ENCODE peak calls at places on chromosomes 16 and 17, in eight cellular contexts. One of them, this sample, is unnamed.

GRCh38 chr17:75738218-75738802 is 17.1 kb downstream of the ITGB4 start:
- DNase-seq in H54: no peak
- DNase-seq in activated T-helper 9 cell treated with anti-CD3 and anti-CD28 coated beads, Interleukin-2, amount 50 U/mL, for 16 hours: no peak
- DNase-seq in fibroblast of the aortic adventitia: no peak
- DNase-seq in aorta: no peak
- DNase-seq in RWPE1: no peak
- DNase-seq in stimulated activated CD4-positive, alpha-beta T cell treated with anti-CD3 and anti-CD28 coated beads, Interleukin-4, amount 100 ng/mL, for 1 hour: no peak
- DNase-seq in nucleus accumbens: peak; percentile 53
- DNase-seq in this sample: no peak

GRCh38 chr17:8250101-8250500 is 1.0 kb downstream of the PFAS start:
- DNase-seq in H54: no peak
- DNase-seq in activated T-helper 9 cell treated with anti-CD3 and anti-CD28 coated beads, Interleukin-2, amount 50 U/mL, for 16 hours: no peak
- DNase-seq in fibroblast of the aortic adventitia: no peak
- DNase-seq in aorta: no peak
- DNase-seq in RWPE1: no peak
- DNase-seq in stimulated activated CD4-positive, alpha-beta T cell treated with anti-CD3 and anti-CD28 coated beads, Interleukin-4, amount 100 ng/mL, for 1 hour: no peak
- DNase-seq in nucleus accumbens: no peak
- DNase-seq in this sample: no peak

GRCh38 chr17:17876959-17877547 is 40.3 kb upstream of the SREBF1 start:
- DNase-seq in H54: no peak
- DNase-seq in activated T-helper 9 cell treated with anti-CD3 and anti-CD28 coated beads, Interleukin-2, amount 50 U/mL, for 16 hours: no peak
- DNase-seq in fibroblast of the aortic adventitia: peak; percentile 79
- DNase-seq in aorta: peak; percentile 78
- DNase-seq in RWPE1: no peak
- DNase-seq in stimulated activated CD4-positive, alpha-beta T cell treated with anti-CD3 and anti-CD28 coated beads, Interleukin-4, amount 100 ng/mL, for 1 hour: no peak
- DNase-seq in nucleus accumbens: no peak
- DNase-seq in this sample: no peak

GRCh38 chr16:1430759-1431496 is at the start of gene PERCC1:
- DNase-seq in H54: no peak
- DNase-seq in activated T-helper 9 cell treated with anti-CD3 and anti-CD28 coated beads, Interleukin-2, amount 50 U/mL, for 16 hours: no peak
- DNase-seq in fibroblast of the aortic adventitia: no peak
- DNase-seq in aorta: no peak
- DNase-seq in RWPE1: no peak
- DNase-seq in stimulated activated CD4-positive, alpha-beta T cell treated with anti-CD3 and anti-CD28 coated beads, Interleukin-4, amount 100 ng/mL, for 1 hour: no peak
- DNase-seq in nucleus accumbens: no peak
- DNase-seq in this sample: no peak

GRCh38 chr16:11446566-11447119 is 101.4 kb downstream of the RMI2 start:
- DNase-seq in H54: no peak
- DNase-seq in activated T-helper 9 cell treated with anti-CD3 and anti-CD28 coated beads, Interleukin-2, amount 50 U/mL, for 16 hours: no peak
- DNase-seq in fibroblast of the aortic adventitia: no peak
- DNase-seq in aorta: no peak
- DNase-seq in RWPE1: no peak
- DNase-seq in stimulated activated CD4-positive, alpha-beta T cell treated with anti-CD3 and anti-CD28 coated beads, Interleukin-4, amount 100 ng/mL, for 1 hour: no peak
- DNase-seq in nucleus accumbens: no peak
- DNase-seq in this sample: no peak

GRCh38 chr16:11224096-11224893 is 31.7 kb downstream of the SOCS1 start:
- DNase-seq in H54: no peak
- DNase-seq in activated T-helper 9 cell treated with anti-CD3 and anti-CD28 coated beads, Interleukin-2, amount 50 U/mL, for 16 hours: peak; percentile 29
- DNase-seq in fibroblast of the aortic adventitia: no peak
- DNase-seq in aorta: peak; percentile 82
- DNase-seq in RWPE1: no peak
- DNase-seq in stimulated activated CD4-positive, alpha-beta T cell treated with anti-CD3 and anti-CD28 coated beads, Interleukin-4, amount 100 ng/mL, for 1 hour: peak; percentile 56
- DNase-seq in nucleus accumbens: no peak
- DNase-seq in this sample: peak; percentile 87

GRCh38 chr17:1709971-1710806 is at the start of gene TLCD2:
- DNase-seq in H54: peak; percentile 78
- DNase-seq in activated T-helper 9 cell treated with anti-CD3 and anti-CD28 coated beads, Interleukin-2, amount 50 U/mL, for 16 hours: no peak
- DNase-seq in fibroblast of the aortic adventitia: peak; percentile 67
- DNase-seq in aorta: peak; percentile 93
- DNase-seq in RWPE1: peak; percentile 77
- DNase-seq in stimulated activated CD4-positive, alpha-beta T cell treated with anti-CD3 and anti-CD28 coated beads, Interleukin-4, amount 100 ng/mL, for 1 hour: no peak
- DNase-seq in nucleus accumbens: no peak
- DNase-seq in this sample: peak; percentile 48

GRCh38 chr17:64007838-64008282 is 9.7 kb downstream of the PRR29 start:
- DNase-seq in H54: no peak
- DNase-seq in activated T-helper 9 cell treated with anti-CD3 and anti-CD28 coated beads, Interleukin-2, amount 50 U/mL, for 16 hours: no peak
- DNase-seq in fibroblast of the aortic adventitia: no peak
- DNase-seq in aorta: no peak
- DNase-seq in RWPE1: no peak
- DNase-seq in stimulated activated CD4-positive, alpha-beta T cell treated with anti-CD3 and anti-CD28 coated beads, Interleukin-4, amount 100 ng/mL, for 1 hour: no peak
- DNase-seq in nucleus accumbens: no peak
- DNase-seq in this sample: no peak

GRCh38 chr16:69417537-69418199 is 6.8 kb upstream of the CYB5B start:
- DNase-seq in H54: no peak
- DNase-seq in activated T-helper 9 cell treated with anti-CD3 and anti-CD28 coated beads, Interleukin-2, amount 50 U/mL, for 16 hours: no peak
- DNase-seq in fibroblast of the aortic adventitia: peak; percentile 55
- DNase-seq in aorta: no peak
- DNase-seq in RWPE1: no peak
- DNase-seq in stimulated activated CD4-positive, alpha-beta T cell treated with anti-CD3 and anti-CD28 coated beads, Interleukin-4, amount 100 ng/mL, for 1 hour: no peak
- DNase-seq in nucleus accumbens: peak; percentile 16
- DNase-seq in this sample: peak; percentile 94

GRCh38 chr17:3917391-3917931 is 1.2 kb upstream of the P2RX1 start:
- DNase-seq in H54: peak; percentile 40
- DNase-seq in activated T-helper 9 cell treated with anti-CD3 and anti-CD28 coated beads, Interleukin-2, amount 50 U/mL, for 16 hours: no peak
- DNase-seq in fibroblast of the aortic adventitia: peak; percentile 64
- DNase-seq in aorta: peak; percentile 88
- DNase-seq in RWPE1: no peak
- DNase-seq in stimulated activated CD4-positive, alpha-beta T cell treated with anti-CD3 and anti-CD28 coated beads, Interleukin-4, amount 100 ng/mL, for 1 hour: no peak
- DNase-seq in nucleus accumbens: no peak
- DNase-seq in this sample: no peak

GRCh38 chr17:51083976-51084375 is 36.7 kb downstream of the SPAG9 start:
- DNase-seq in H54: no peak
- DNase-seq in activated T-helper 9 cell treated with anti-CD3 and anti-CD28 coated beads, Interleukin-2, amount 50 U/mL, for 16 hours: no peak
- DNase-seq in fibroblast of the aortic adventitia: no peak
- DNase-seq in aorta: no peak
- DNase-seq in RWPE1: no peak
- DNase-seq in stimulated activated CD4-positive, alpha-beta T cell treated with anti-CD3 and anti-CD28 coated beads, Interleukin-4, amount 100 ng/mL, for 1 hour: no peak
- DNase-seq in nucleus accumbens: no peak
- DNase-seq in this sample: no peak

This sample was measured in ELF-1.